ENCODE peak calls at places on chromosomes 5 and 9, in seven cellular contexts. H, S, B, G, C, X and M are unnamed samples.

GRCh38 chr5:15526413-15526812 is 26.4 kb downstream of the FBXL7 start:
- DNase-seq in X (no peak), H (no peak), B (no peak), C (no peak), G (no peak), S (no peak), M (no peak)

GRCh38 chr9:27888661-27889295 is 315.5 kb upstream of the C9orf72 start:
- DNase-seq in H (peak), B (no peak), S (peak), X (peak), G (peak), C (no peak), M (peak)

GRCh38 chr9:76996700-76997099 is 22.8 kb upstream of the FOXB2 start:
- DNase-seq in H (peak), G (peak), C (no peak), B (no peak), X (no peak), S (no peak), M (peak)

GRCh38 chr5:55918097-55919035 is 67.2 kb downstream of the IL31RA start:
- DNase-seq in B (no peak), H (no peak), C (no peak), G (no peak), X (no peak), S (no peak), M (no peak)

GRCh38 chr9:26391036-26391435 is 501.6 kb downstream of the CAAP1 start:
- DNase-seq in H (no peak), S (no peak), B (no peak), G (no peak), C (no peak), X (no peak), M (no peak)

GRCh38 chr9:3436629-3437028 is 89.2 kb downstream of the RFX3 start:
- DNase-seq in H (peak), C (no peak), G (no peak), X (no peak), B (no peak), S (no peak), M (no peak)

GRCh38 chr9:76453785-76454184 is 5.2 kb upstream of the GCNT1 start:
- DNase-seq in S (no peak), C (no peak), X (no peak), H (peak), G (no peak), B (peak), M (no peak)

GRCh38 chr9:120924698-120925534 is 1.7 kb downstream of the TRAF1 start:
- DNase-seq in X (no peak), G (no peak), B (no peak), S (no peak), C (no peak), H (no peak), M (no peak)

GRCh38 chr5:122137702-122138101 is 8.4 kb downstream of the ZNF474 start:
- DNase-seq in X (no peak), G (no peak), H (no peak), B (no peak), C (no peak), S (no peak), M (no peak)

GRCh38 chr5:124816381-124816780 is 69.9 kb upstream of the ZNF608 start:
- DNase-seq in C (no peak), B (no peak), G (no peak), S (no peak), H (no peak), X (no peak), M (no peak)

GRCh38 chr9:93953492-93954435 is 1.4 kb downstream of the BARX1 start:
- DNase-seq in G (no peak), C (no peak), S (no peak), B (no peak), H (no peak), X (no peak), M (no peak)

GRCh38 chr5:93610581-93611167 is 27.7 kb downstream of the NR2F1 start:
- DNase-seq in H (no peak), X (no peak), S (no peak), G (no peak), C (no peak), B (no peak), M (no peak)

GRCh38 chr9:86062845-86063693 is 36.3 kb downstream of the GOLM1 start:
- DNase-seq in C (peak), B (no peak), H (no peak), G (peak), S (no peak), X (no peak), M (no peak)

GRCh38 chr9:93308158-93308602 is 124.2 kb downstream of the WNK2 start:
- DNase-seq in H (no peak), S (no peak), B (no peak), X (no peak), G (no peak), C (peak), M (no peak)

GRCh38 chr5:78280261-78280660 is 14.2 kb downstream of the AP3B1 start:
- DNase-seq in B (no peak), X (no peak), G (no peak), S (no peak), H (no peak), C (no peak), M (no peak)

GRCh38 chr9:134403682-134404301 is 77.5 kb downstream of the RXRA start:
- DNase-seq in B (peak), C (no peak), H (peak), X (peak), S (no peak), G (no peak), M (no peak)

GRCh38 chr9:35903049-35903448 is 3.0 kb upstream of the HRCT1 start:
- DNase-seq in B (peak), H (peak), C (no peak), G (peak), S (peak), X (peak), M (peak)

GRCh38 chr9:134061019-134061687 is 6.7 kb downstream of the BRD3 start:
- DNase-seq in B (no peak), S (no peak), G (no peak), C (no peak), H (no peak), X (no peak), M (no peak)

GRCh38 chr5:10610058-10610457 is 46.2 kb downstream of the ANKRD33B start:
- DNase-seq in C (no peak), H (no peak), B (no peak), G (no peak), S (no peak), X (no peak), M (no peak)

GRCh38 chr5:10607023-10607665 is 43.3 kb downstream of the ANKRD33B start:
- DNase-seq in C (peak), B (peak), S (no peak), G (no peak), X (peak), H (peak), M (peak)

GRCh38 chr5:10611290-10611689 is 47.4 kb downstream of the ANKRD33B start:
- DNase-seq in C (peak), G (no peak), H (no peak), X (no peak), B (peak), S (no peak), M (no peak)

GRCh38 chr5:10604975-10605374 is 41.1 kb downstream of the ANKRD33B start:
- DNase-seq in X (no peak), S (no peak), B (no peak), H (no peak), C (peak), G (no peak), M (no peak)

DNA sequence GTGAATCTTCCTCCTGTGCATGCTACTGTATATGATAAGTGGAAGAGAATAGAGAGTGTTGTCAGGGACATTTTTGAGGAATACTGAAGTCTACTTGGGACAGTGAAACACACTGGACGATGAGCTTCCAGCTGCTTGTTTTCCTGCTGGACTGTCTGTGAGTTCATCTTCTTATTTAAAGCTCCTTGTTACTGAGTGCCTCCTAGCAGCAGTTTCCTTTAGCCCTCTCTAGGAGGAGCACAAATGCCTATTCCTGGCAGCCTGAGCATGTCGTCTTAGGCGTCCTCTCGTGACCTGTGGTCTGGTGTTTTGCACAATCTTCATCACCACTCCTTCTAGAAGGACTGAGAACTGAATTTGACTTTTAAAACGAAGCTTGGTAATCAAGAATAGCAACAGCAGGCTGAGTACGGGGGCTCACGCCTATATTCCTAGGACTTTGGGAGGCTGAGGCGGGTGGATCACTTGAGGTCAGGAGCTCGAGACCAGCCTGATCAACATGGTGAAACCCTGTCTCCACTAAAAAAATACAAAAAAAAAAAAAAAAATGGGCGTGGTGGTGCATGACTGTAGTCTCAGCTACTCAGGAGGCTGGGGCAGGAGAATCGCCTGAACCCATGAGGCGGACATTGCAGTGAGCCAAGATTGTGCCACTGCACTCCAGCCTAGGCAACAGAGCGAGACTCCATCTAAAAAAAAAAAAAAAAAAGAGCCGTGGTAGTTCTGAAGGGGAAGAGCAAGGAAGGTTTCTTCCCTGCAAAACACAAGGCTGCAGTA is 44.0 kb downstream of the ANKRD33B start:
- DNase-seq in G (no peak), C (peak), B (peak), H (peak), X (peak), S (no peak), M (no peak)
- TF ChIP-seq CTCF in G (no peak), C (no peak), B (peak), H (peak), X (no peak), S (no peak), M (no peak)

GRCh38 chr5:76145945-76146344 is 62.8 kb downstream of the SV2C start:
- DNase-seq in B (no peak), S (peak), X (peak), H (no peak), G (peak), C (no peak), M (peak)
- TF ChIP-seq CTCF in B (no peak), S (no peak), X (no peak), H (no peak), G (no peak), C (peak), M (peak)

GRCh38 chr5:136311999-136312398 is 53.3 kb downstream of the TRPC7 start:
- DNase-seq in S (no peak), C (no peak), G (no peak), H (no peak), B (no peak), X (no peak), M (no peak)
- TF ChIP-seq CTCF in S (no peak), C (no peak), G (no peak), H (no peak), B (no peak), X (no peak), M (no peak)

DNA sequence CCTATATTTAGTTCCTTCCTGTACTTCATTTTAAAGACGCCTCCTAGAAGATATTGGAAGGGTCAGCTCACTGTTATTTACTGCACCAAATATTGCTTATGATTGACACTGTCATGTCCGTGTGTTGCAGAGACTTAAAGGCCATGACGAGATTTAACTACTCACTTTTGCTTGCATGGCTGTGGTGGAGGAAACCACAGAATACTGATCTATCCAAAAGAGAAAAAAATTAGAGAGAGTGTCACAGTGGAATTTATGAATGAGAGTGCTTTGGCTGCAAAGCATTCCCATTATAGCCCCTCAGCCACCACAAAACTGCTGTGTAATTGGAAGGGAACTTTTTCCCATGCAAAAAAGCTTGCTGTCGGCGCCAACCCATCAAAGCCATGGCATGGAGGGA is 58.0 kb downstream of the EBF1 start:
- DNase-seq in H (peak), S (no peak), X (no peak), B (peak), C (no peak), G (no peak), M (no peak)
- TF ChIP-seq CTCF in H (no peak), S (no peak), X (no peak), B (no peak), C (no peak), G (no peak), M (no peak)

DNA sequence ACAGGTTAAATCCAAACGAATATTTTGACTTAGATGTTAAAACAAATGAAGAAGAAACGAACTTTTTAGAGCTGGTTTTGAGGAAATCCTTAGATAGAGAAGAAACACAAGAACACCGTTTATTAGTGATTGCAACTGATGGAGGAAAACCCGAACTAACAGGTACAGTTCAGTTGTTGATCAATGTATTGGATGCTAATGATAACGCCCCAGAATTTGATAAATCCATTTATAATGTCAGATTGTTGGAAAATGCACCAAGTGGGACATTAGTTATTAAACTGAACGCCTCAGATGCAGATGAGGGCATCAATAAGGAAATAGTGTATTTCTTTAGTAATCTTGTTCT is 842 bp downstream of the PCDHA5 start:
- DNase-seq in H (no peak), B (no peak), X (no peak), G (no peak), C (no peak), S (no peak), M (no peak)
- TF ChIP-seq CTCF in H (no peak), B (no peak), X (no peak), G (no peak), C (no peak), S (no peak), M (no peak)

GRCh38 chr5:160119905-160120266 is 636 bp upstream of the PWWP2A start:
- DNase-seq in X (no peak), H (no peak), C (no peak), S (no peak), G (no peak), B (no peak), M (no peak)
- TF ChIP-seq CTCF in X (no peak), H (no peak), C (peak), S (no peak), G (no peak), B (peak), M (no peak)

DNA sequence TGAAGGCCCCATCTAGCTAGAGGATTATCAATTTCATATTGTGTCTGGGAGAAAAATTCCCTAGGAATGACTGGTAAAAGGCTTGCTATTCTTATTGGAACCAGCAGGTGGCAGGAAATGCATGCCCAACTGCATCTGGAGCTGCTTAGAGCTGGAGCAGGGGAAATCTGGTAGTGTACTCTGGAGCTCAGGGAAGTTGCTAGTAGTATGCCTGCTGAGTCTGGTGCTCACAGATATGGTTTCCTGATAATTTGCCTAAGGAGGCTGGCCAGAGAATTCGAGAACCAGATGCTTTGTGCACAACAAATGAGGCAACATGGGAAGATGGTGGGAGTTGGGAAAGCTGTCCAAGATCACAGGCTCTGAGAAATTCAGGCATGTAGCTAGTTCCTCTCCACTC is 53.7 kb downstream of the G3BP1 start:
- DNase-seq in C (peak), G (peak), B (peak), H (peak), X (peak), S (peak), M (peak)
- TF ChIP-seq CTCF in C (peak), G (peak), B (peak), H (peak), X (peak), S (peak), M (peak)

DNA sequence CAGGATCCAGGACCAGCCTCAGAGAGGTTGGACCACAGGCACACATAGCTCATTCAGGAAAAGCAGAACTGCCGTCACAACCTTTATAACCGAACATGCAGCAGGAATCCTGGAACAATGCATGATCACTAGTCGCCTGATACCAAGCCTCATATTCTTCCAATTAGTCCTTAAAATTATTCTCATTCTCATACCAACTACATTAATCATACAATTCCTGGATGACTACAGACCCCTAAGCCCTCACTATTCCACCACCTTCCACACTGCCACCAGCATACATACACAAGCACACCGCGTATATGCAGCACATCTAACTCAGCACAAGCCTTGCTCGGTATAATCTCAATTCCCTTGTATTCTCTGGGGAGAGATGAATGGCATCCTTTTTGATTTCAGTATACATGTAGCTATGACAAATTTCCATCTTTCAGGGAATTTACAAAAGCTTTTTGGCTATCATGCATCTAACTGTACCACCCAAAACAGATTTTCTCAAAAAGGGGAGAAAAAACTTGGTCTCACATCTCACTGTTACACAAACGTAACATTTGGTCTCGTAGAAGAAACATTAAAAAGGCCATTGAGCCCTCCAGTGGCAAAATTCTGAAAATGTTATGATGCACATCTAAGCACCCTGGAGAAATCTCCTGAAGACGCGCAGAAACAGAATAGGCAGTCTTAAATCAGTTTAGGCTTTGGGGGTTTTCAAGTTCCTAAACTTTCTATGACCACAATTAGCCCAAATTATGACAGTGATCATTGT is 46.2 kb downstream of the MCTP1 start:
- DNase-seq in H (peak), X (no peak), S (no peak), B (peak), G (no peak), C (no peak), M (no peak)
- TF ChIP-seq CTCF in H (peak), X (no peak), S (peak), B (peak), G (no peak), C (peak), M (no peak)